ENCODE peak calls at places on chromosome 20, in six cellular contexts. I, P, Y, M, Z and R are unnamed samples.

GRCh38 chr20:40564997-40565680 is 123.9 kb downstream of the MAFB start:
- DNase-seq in I (no peak), P (peak), Y (no peak), M (no peak), Z (no peak), R (peak)

GRCh38 chr20:5511930-5512329 is 195.2 kb upstream of the PROKR2 start:
- DNase-seq in I (peak), P (no peak), Y (no peak), M (no peak), Z (no peak), R (no peak)

GRCh38 chr20:1328680-1329330 is at the start of gene SDCBP2:
- DNase-seq in I (no peak), P (peak), Y (no peak), M (no peak), Z (no peak), R (peak)

GRCh38 chr20:17568972-17569471 is 853 bp upstream of the DSTN start:
- DNase-seq in I (peak), P (peak), Y (no peak), M (no peak), Z (peak), R (peak)

GRCh38 chr20:36018208-36018988 is 50.0 kb downstream of the CNBD2 start:
- DNase-seq in I (no peak), P (no peak), Y (no peak), M (no peak), Z (no peak), R (no peak)

GRCh38 chr20:50635676-50636600 is 55.4 kb downstream of the RIPOR3 start:
- DNase-seq in I (peak), P (peak), Y (no peak), M (peak), Z (peak), R (peak)

GRCh38 chr20:2713285-2713684 is 20.7 kb downstream of the EBF4 start:
- DNase-seq in I (peak), P (peak), Y (no peak), M (no peak), Z (no peak), R (no peak)

GRCh38 chr20:57941572-57942381 is 232.0 kb upstream of the PMEPA1 start:
- DNase-seq in I (no peak), P (peak), Y (no peak), M (no peak), Z (no peak), R (peak)

GRCh38 chr20:49694450-49695071 is 19.1 kb downstream of the B4GALT5 start:
- DNase-seq in I (no peak), P (no peak), Y (no peak), M (no peak), Z (no peak), R (no peak)

GRCh38 chr20:34431168-34431567 is 68.1 kb downstream of the ITCH start:
- DNase-seq in I (no peak), P (no peak), Y (no peak), M (no peak), Z (no peak), R (no peak)

GRCh38 chr20:37161830-37162549 is 17.1 kb upstream of the RPN2 start:
- DNase-seq in I (peak), P (no peak), Y (no peak), M (no peak), Z (no peak), R (no peak)